ENCODE peak calls at places on chromosomes 5 and 9, in five cellular contexts. R, M, W, L and P are unnamed samples.

GRCh38 chr9:112971415-112971814 is 40.6 kb downstream of the ZNF883 start:
- DNase-seq in R (peak; percentile 2), M (peak; percentile 4), W (peak; percentile 12), L (no peak), P (peak; percentile 6)

GRCh38 chr5:82991678-82992323 is 85.4 kb downstream of the TMEM167A start:
- DNase-seq in R (no peak), M (no peak), W (no peak), L (no peak), P (peak; percentile 14)

GRCh38 chr5:171311698-171312083 is 2.6 kb downstream of the TLX3 start:
- DNase-seq in R (no peak), M (no peak), W (no peak), L (no peak), P (no peak)

GRCh38 chr5:172533399-172534228 is 79.3 kb upstream of the SH3PXD2B start:
- DNase-seq in R (peak; percentile 35), M (peak; percentile 39), W (no peak), L (peak; percentile 24), P (no peak)

GRCh38 chr5:10896016-10896415 is 135.0 kb upstream of the DAP start:
- DNase-seq in R (no peak), M (no peak), W (no peak), L (no peak), P (no peak)

GRCh38 chr5:157100140-157100679 is 8.6 kb downstream of the HAVCR2 start:
- DNase-seq in R (peak; percentile 27), M (peak; percentile 61), W (no peak), L (no peak), P (peak; percentile 56)

GRCh38 chr5:59134770-59135169 is 551.9 kb downstream of the RAB3C start:
- DNase-seq in R (no peak), M (no peak), W (no peak), L (no peak), P (no peak)

GRCh38 chr5:146068136-146068717 is 37.1 kb downstream of the PLAC8L1 start:
- DNase-seq in R (no peak), M (no peak), W (no peak), L (no peak), P (no peak)

GRCh38 chr9:92133949-92134604 is 18.9 kb upstream of the SPTLC1 start:
- DNase-seq in R (peak; percentile 76), M (peak; percentile 88), W (peak; percentile 93), L (peak; percentile 77), P (peak; percentile 73)

GRCh38 chr5:135114759-135115158 is 80.7 kb upstream of the PITX1 start:
- DNase-seq in R (no peak), M (no peak), W (no peak), L (no peak), P (no peak)

GRCh38 chr9:135993409-135993742 is 32.2 kb upstream of the UBAC1 start:
- DNase-seq in R (no peak), M (no peak), W (no peak), L (no peak), P (no peak)

GRCh38 chr9:34646211-34647083 is at the start of gene GALT:
- DNase-seq in R (peak; percentile 79), M (peak; percentile 97), W (peak; percentile 98), L (peak; percentile 99), P (peak; percentile 87)
- TF ChIP-seq CTCF in R (peak; percentile 59), M (no peak), W (peak; percentile 59), L (peak; percentile 22), P (peak; percentile 48)

GRCh38 chr9:852539-852938 is 11.0 kb downstream of the DMRT1 start:
- DNase-seq in R (no peak), M (no peak), W (no peak), L (no peak), P (no peak)
- H3K4me3 ChIP-seq in R (no peak overlapping the region), M (no peak overlapping the region), W (no peak overlapping the region), L (no peak overlapping the region), P (no peak overlapping the region)

DNA sequence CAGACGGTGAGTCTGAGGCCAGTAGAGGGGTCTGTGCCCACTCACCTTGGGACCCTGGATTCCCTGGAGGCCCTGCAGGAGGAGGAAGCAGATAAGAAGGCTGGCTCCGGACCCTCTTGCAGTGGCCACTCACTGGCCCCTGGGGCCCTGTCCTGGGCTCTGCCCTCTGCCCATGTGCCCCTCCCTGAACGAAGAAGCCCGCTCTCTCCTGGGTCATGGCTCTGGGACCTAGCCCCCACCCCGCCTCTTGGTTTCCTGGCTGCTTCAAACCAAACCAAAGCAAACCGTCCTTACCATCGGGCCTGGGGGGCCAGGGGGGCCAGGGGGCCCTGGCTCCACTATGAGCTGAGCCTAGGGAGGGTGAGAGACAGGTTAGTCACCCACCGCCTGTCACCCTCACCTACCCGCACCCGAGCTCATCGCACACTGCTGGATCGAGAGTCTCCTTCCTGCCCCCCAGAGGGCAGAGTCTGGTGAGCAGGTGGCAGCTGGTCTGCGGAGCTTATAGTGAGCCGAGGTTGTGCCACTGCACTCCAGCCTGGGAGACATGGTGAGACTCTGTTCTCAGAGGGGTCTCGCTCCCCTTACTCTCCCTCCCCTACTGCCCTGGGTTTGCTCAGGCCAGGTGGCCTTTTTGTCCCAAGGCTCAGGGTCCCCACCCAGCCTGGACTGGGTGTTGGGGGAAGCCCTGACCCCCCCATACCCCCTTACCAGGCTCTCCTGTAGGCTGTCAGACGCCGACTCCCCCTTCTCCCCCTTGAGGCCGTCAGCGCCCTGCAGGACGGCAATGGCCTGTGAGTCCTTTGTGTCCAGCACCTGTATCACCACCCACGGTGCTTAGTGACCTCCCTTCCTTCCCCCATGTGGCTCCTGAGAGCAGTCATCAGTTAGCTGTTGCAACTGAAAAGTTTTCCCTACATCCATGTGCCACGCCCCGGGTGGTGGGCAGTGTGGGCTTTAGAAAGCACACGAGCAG is 15.2 kb upstream of the PHYKPL start:
- DNase-seq in R (no peak), M (no peak), W (no peak), L (no peak), P (no peak)
- TF ChIP-seq CTCF in R (no peak), M (no peak), W (no peak), L (no peak), P (no peak)

GRCh38 chr9:17535176-17535575 is 43.7 kb upstream of the SH3GL2 start:
- DNase-seq in R (no peak), M (no peak), W (no peak), L (no peak), P (no peak)

GRCh38 chr9:17532461-17532860 is 46.4 kb upstream of the SH3GL2 start:
- DNase-seq in R (no peak), M (no peak), W (no peak), L (no peak), P (no peak)

GRCh38 chr9:17531642-17532254 is 47.1 kb upstream of the SH3GL2 start:
- DNase-seq in R (peak; percentile 63), M (peak; percentile 58), W (peak; percentile 53), L (no peak), P (peak; percentile 54)

GRCh38 chr9:17536027-17536426 is 42.8 kb upstream of the SH3GL2 start:
- DNase-seq in R (no peak), M (no peak), W (no peak), L (no peak), P (no peak)
- H3K4me3 ChIP-seq in R (no peak overlapping the region), M (no peak overlapping the region), W (no peak overlapping the region), L (no peak overlapping the region), P (no peak overlapping the region)

GRCh38 chr9:16191691-16192402 is 639.0 kb downstream of the CCDC171 start:
- DNase-seq in R (peak; percentile 96), M (peak; percentile 83), W (peak; percentile 89), L (peak; percentile 55), P (peak; percentile 92)
- TF ChIP-seq CTCF in R (peak; percentile 92), M (peak; percentile 83), W (peak; percentile 91), L (peak; percentile 30), P (peak; percentile 84)

DNA sequence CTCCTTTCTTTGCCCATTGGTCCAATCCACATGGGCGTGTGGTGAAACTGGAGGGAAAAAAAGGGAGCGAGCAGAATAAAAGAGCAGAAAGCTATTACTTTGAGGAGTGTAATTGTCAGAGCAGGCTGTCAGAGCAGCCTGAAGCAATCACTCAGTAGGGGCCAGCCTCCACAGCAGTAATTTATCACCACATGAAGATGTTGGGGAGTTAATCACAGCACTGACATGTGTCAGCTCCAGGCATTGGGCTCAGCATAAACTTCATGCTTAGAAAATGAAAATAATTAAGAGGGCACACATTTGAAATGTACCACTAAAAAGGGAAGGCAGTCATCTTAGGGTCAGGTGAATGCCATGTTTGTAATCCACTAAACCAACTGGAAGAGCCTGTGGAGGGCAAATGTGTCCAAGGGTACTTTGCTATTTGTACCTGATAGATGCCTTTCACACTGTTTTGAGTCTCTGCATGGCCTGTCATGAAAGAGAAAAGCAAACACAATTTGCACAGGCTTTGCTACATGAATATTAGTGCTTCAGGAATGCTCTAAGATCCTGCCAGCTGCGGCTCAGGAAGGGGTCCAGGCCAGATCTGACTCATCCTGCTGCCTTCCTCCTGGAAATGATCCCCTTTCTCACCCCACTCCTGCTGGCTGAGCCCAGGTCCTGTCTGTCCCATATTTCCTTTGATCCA is 2.9 kb upstream of the PTGER4 start:
- DNase-seq in R (peak; percentile 81), M (no peak), W (no peak), L (no peak), P (peak; percentile 63)
- H3K4me3 ChIP-seq in R (no peak overlapping the region), M (no peak overlapping the region), W (no peak overlapping the region), L (no peak overlapping the region), P (no peak overlapping the region)

DNA sequence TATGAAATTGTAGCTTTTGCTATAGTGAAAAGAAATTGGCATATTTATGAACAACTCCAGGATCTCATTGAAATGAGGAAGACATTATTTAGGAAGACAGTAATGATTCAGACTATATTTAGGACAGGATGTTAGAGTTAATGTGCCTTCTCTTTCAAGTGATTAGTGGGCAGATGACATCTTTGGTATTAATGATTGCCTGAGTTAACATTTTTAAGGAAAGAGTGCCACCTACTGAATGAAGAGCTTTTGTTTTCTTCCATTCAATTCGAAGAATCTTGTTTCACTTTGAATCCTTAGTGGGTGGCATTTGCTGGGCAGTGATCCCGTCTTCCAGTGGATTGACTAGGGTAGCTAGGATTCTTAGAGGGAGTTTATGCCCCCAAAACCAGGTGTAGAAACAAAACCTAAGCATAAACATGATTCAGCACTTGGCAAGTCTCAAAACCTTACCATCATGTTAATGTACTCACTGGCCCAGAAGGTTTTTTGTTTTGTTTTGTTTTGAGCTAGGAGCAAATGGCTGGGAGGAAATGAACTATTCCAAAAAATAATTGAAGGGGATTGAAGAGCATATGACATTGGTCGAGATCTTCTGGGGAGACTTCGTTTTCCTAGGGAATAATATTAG is 23.2 kb downstream of the MAP3K1 start:
- DNase-seq in R (peak; percentile 79), M (peak; percentile 20), W (no peak), L (no peak), P (peak; percentile 86)
- TF ChIP-seq CTCF in R (peak; percentile 47), M (peak; percentile 69), W (peak; percentile 66), L (peak; percentile 49), P (peak; percentile 61)

GRCh38 chr5:139549162-139549894 is 11.8 kb upstream of the UBE2D2 start:
- DNase-seq in R (no peak), M (no peak), W (no peak), L (no peak), P (no peak)

GRCh38 chr5:139543423-139543991 is 17.6 kb upstream of the UBE2D2 start:
- DNase-seq in R (no peak), M (peak; percentile 64), W (peak; percentile 81), L (peak; percentile 50), P (peak; percentile 41)
- H3K4me3 ChIP-seq in R (no peak overlapping the region), M (no peak overlapping the region), W (peak overlapping the region; percentile 41), L (no peak overlapping the region), P (no peak overlapping the region)

GRCh38 chr5:65620021-65620420 is 4.1 kb downstream of the TRIM23 start:
- DNase-seq in R (no peak), M (no peak), W (no peak), L (no peak), P (no peak)

GRCh38 chr5:65624570-65625555 is at the start of the genes SHLD3 and TRAPPC13:
- DNase-seq in R (peak; percentile 89), M (peak; percentile 89), W (peak; percentile 81), L (peak; percentile 88), P (peak; percentile 91)

GRCh38 chr5:65625743-65626142 is 916 bp downstream of the SHLD3 start:
- DNase-seq in R (peak; percentile 6), M (no peak), W (no peak), L (no peak), P (peak; percentile 5)

GRCh38 chr5:65623482-65623881 is 651 bp downstream of the TRIM23 start:
- DNase-seq in R (peak; percentile 5), M (no peak), W (no peak), L (no peak), P (no peak)

GRCh38 chr5:65624025-65624569 is at the start of gene TRIM23:
- DNase-seq in R (peak; percentile 92), M (peak; percentile 96), W (peak; percentile 93), L (peak; percentile 91), P (peak; percentile 93)
- TF ChIP-seq CTCF in R (no peak), M (peak; percentile 2), W (peak; percentile 10), L (no peak), P (peak; percentile 5)